ENCODE peak calls at places on chromosomes 2 and 18, in six cellular contexts. D, H, Q, F, K and P are unnamed samples.

GRCh38 chr18:11654736-11655604 is 34.1 kb upstream of the GNAL start:
- DNase-seq in D (peak; percentile 58), H (no peak), Q (peak; percentile 38), F (peak; percentile 14), K (peak; percentile 65), P (no peak)

GRCh38 chr18:11857177-11857887 is 6.1 kb downstream of the CHMP1B start:
- DNase-seq in D (peak; percentile 56), H (no peak), Q (peak; percentile 100), F (peak; percentile 98), K (no peak), P (no peak)

GRCh38 chr2:204333861-204334260 is 211.4 kb upstream of the PARD3B start:
- DNase-seq in D (no peak), H (no peak), Q (no peak), F (no peak), K (no peak), P (no peak)

GRCh38 chr18:72206814-72207213 is 337.3 kb downstream of the CBLN2 start:
- DNase-seq in D (no peak), H (no peak), Q (no peak), F (no peak), K (no peak), P (no peak)

GRCh38 chr2:73984203-73984921 is at the start of gene TET3:
- DNase-seq in D (no peak), H (no peak), Q (no peak), F (no peak), K (no peak), P (no peak)

GRCh38 chr2:48707466-48707865 is 48.1 kb downstream of the LHCGR start:
- DNase-seq in D (no peak), H (no peak), Q (no peak), F (no peak), K (no peak), P (no peak)

GRCh38 chr2:214465386-214466146 is 54.7 kb downstream of the VWC2L start:
- DNase-seq in D (no peak), H (no peak), Q (peak; percentile 7), F (peak; percentile 15), K (no peak), P (no peak)

GRCh38 chr2:208315081-208315788 is 49.2 kb downstream of the PIKFYVE start:
- DNase-seq in D (no peak), H (no peak), Q (peak; percentile 46), F (peak; percentile 67), K (no peak), P (no peak)

GRCh38 chr18:21991081-21991534 is 178.3 kb upstream of the GATA6 start:
- DNase-seq in D (no peak), H (no peak), Q (no peak), F (no peak), K (no peak), P (no peak)

GRCh38 chr2:55364189-55365055 is 55.2 kb downstream of the CCDC88A start:
- DNase-seq in D (peak; percentile 44), H (no peak), Q (peak; percentile 98), F (peak; percentile 89), K (no peak), P (no peak)

GRCh38 chr18:3710712-3711269 is 260.8 kb downstream of the TGIF1 start:
- DNase-seq in D (no peak), H (no peak), Q (no peak), F (no peak), K (no peak), P (no peak)

GRCh38 chr18:25223899-25224607 is 127.9 kb downstream of the ZNF521 start:
- DNase-seq in D (no peak), H (no peak), Q (no peak), F (no peak), K (no peak), P (no peak)

GRCh38 chr2:220682616-220683015 is 889.5 kb downstream of the EPHA4 start:
- DNase-seq in D (no peak), H (no peak), Q (no peak), F (peak; percentile 7), K (no peak), P (no peak)

GRCh38 chr18:31244737-31245432 is 73.1 kb upstream of the DSG1 start:
- DNase-seq in D (no peak), H (no peak), Q (no peak), F (no peak), K (no peak), P (no peak)

GRCh38 chr2:29238497-29238896 is 123.3 kb downstream of the CLIP4 start:
- DNase-seq in D (no peak), H (no peak), Q (peak; percentile 45), F (peak; percentile 11), K (no peak), P (no peak)
- TF ChIP-seq CTCF in D (peak; percentile 29), H (no peak), Q (peak; percentile 78), F (peak; percentile 72), K (no peak), P (peak; percentile 63)

GRCh38 chr2:64978514-64979268 is 10.5 kb upstream of the SLC1A4 start:
- DNase-seq in D (no peak), H (no peak), Q (peak; percentile 35), F (no peak), K (no peak), P (no peak)
- TF ChIP-seq CTCF in D (peak; percentile 21), H (no peak), Q (peak; percentile 37), F (peak; percentile 29), K (no peak), P (peak; percentile 35)

DNA sequence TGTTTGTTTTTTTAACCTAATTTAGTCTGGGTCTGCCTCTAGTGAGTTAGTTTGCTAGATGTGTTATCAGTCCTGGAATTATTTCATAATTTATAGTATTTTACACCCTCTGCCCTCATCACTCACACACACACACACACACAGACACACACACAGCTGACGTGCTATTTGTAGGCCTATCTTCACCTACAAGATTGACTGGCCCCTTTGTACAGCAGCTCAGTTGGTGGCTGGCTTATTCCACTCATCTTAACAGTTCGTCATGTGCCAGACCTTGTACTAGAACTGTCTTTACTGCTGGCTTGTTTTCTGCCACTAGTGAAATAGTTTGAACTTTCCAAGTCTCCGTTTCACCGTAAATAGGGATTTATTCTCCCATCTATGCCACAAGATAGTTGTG is 21.3 kb downstream of the CENPO start:
- DNase-seq in D (no peak), H (no peak), Q (no peak), F (no peak), K (no peak), P (no peak)
- TF ChIP-seq CTCF in D (no peak), H (no peak), Q (no peak), F (no peak), K (no peak), P (no peak)

GRCh38 chr2:112462178-112462577 is 19.8 kb upstream of the TTL start:
- DNase-seq in D (no peak), H (no peak), Q (no peak), F (no peak), K (no peak), P (no peak)

GRCh38 chr2:112463256-112463655 is 18.7 kb upstream of the TTL start:
- DNase-seq in D (no peak), H (no peak), Q (no peak), F (no peak), K (no peak), P (no peak)

DNA sequence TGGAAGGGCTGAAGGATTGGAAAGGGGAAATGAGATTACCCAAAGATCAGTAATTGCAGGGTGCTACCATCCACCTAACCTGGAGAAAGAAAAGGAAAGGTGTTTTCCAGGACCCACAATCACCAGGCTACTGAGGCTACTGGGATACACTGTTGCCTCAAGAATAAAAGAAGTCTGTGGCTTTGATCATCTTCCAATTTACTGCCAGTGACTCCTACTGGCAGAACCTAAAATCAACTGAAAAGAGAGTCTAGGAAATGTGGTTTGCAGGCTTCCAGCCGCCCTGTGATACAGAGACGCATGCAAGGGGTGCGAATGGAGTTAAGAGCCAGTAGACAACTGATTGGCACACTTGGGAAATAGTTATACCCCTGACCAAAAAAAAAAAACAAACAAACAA is 16.6 kb upstream of the TTL start:
- DNase-seq in D (no peak), H (no peak), Q (peak; percentile 39), F (peak; percentile 15), K (no peak), P (no peak)
- TF ChIP-seq CTCF in D (no peak), H (no peak), Q (peak; percentile 40), F (peak; percentile 40), K (no peak), P (peak; percentile 32)

GRCh38 chr2:201118121-201118956 is 2.4 kb downstream of the CFLAR start:
- DNase-seq in D (peak; percentile 80), H (peak; percentile 91), Q (peak; percentile 86), F (peak; percentile 92), K (peak; percentile 45), P (peak; percentile 72)
- TF ChIP-seq CTCF in D (peak; percentile 60), H (peak; percentile 54), Q (peak; percentile 43), F (peak; percentile 40), K (no peak), P (peak; percentile 37)

DNA sequence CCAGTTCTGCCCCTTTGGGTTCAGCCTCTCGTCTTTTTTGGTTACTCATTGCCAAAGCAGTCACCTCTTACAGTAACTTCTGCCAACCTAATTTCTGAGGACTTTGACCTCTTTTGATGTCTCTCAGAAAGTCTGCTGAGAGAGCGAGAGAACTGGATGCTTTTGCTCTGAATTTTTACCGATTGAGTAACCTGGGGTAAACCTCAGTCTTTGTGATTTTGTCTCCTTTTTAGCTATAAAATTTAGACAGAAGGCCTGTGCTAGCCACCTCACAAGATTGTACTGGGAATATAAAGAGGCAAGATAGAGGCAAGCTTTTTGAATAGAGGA is 34.8 kb upstream of the IL1R1 start:
- DNase-seq in D (no peak), H (no peak), Q (peak; percentile 42), F (peak; percentile 26), K (no peak), P (no peak)
- TF ChIP-seq CTCF in D (no peak), H (no peak), Q (no peak), F (no peak), K (no peak), P (no peak)

GRCh38 chr18:9070212-9070611 is 32.3 kb upstream of the NDUFV2 start:
- DNase-seq in D (no peak), H (no peak), Q (no peak), F (no peak), K (no peak), P (no peak)

GRCh38 chr18:9069482-9070059 is 32.9 kb upstream of the NDUFV2 start:
- DNase-seq in D (no peak), H (no peak), Q (no peak), F (no peak), K (no peak), P (no peak)

GRCh38 chr18:9067823-9068222 is 34.7 kb upstream of the NDUFV2 start:
- DNase-seq in D (no peak), H (no peak), Q (no peak), F (no peak), K (no peak), P (no peak)

GRCh38 chr18:9066817-9067306 is 35.6 kb upstream of the NDUFV2 start:
- DNase-seq in D (no peak), H (no peak), Q (no peak), F (no peak), K (no peak), P (no peak)

DNA sequence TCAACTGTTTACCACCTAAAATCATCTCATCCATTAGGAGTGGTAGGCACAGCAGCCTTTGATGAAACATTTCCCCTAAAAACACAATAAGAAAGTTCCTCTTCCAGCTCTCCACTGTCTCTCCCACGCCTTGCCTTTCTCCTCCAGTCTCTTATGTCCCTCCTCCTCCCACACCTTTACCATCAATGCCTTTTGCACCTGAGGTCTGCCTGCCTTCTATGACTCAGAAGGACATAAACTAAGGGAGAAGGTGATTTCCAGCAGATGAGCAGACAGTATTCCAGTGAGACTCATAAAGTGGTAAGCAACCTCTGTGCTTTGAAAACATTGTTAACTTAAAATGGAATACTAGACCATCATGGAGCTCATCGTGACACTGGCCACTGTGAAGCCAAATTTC is 34.2 kb upstream of the NDUFV2 start:
- DNase-seq in D (no peak), H (no peak), Q (no peak), F (no peak), K (no peak), P (no peak)
- TF ChIP-seq CTCF in D (no peak), H (no peak), Q (no peak), F (no peak), K (no peak), P (no peak)

GRCh38 chr2:195819276-195819675 is 162.2 kb downstream of the SLC39A10 start:
- DNase-seq in D (no peak), H (no peak), Q (no peak), F (no peak), K (no peak), P (no peak)
- TF ChIP-seq CTCF in D (no peak), H (no peak), Q (no peak), F (no peak), K (no peak), P (no peak)